ENCODE peak calls at places on chromosomes 6 and 20, in seven cellular contexts. P, L, E, Q, N, H and K are unnamed samples.
A peak's percentile ranks its signal among the peaks of the same experiment; 100 is the strongest.

GRCh38 chr6:116560130-116560529 is 6.6 kb downstream of the CALHM4 start:
- DNase-seq in P (no peak), L (no peak), E (no peak), Q (no peak), N (no peak), H (no peak), K (no peak)

GRCh38 chr6:118810420-118811027 is 83.4 kb upstream of the ASF1A start:
- DNase-seq in P (no peak), L (no peak), E (no peak), Q (no peak), N (peak; percentile 42), H (no peak), K (no peak)

GRCh38 chr6:143864234-143864633 is at the start of gene ZC2HC1B:
- DNase-seq in P (no peak), L (no peak), E (no peak), Q (no peak), N (no peak), H (no peak), K (no peak)

GRCh38 chr6:3210024-3210610 is 17.3 kb downstream of the TUBB2B start:
- DNase-seq in P (no peak), L (no peak), E (no peak), Q (no peak), N (no peak), H (no peak), K (no peak)

GRCh38 chr20:12166053-12166717 is 248.5 kb downstream of the BTBD3 start:
- DNase-seq in P (no peak), L (no peak), E (peak; percentile 90), Q (no peak), N (no peak), H (no peak), K (no peak)

GRCh38 chr20:17655865-17656489 is 26.1 kb downstream of the RRBP1 start:
- DNase-seq in P (no peak), L (no peak), E (peak; percentile 49), Q (no peak), N (no peak), H (no peak), K (peak; percentile 62)

GRCh38 chr6:49118475-49118874 is 344.6 kb downstream of the MMUT start:
- DNase-seq in P (no peak), L (no peak), E (no peak), Q (no peak), N (no peak), H (no peak), K (no peak)

GRCh38 chr20:60764771-60765170 is 487.3 kb upstream of the CDH4 start:
- DNase-seq in P (no peak), L (no peak), E (no peak), Q (no peak), N (no peak), H (no peak), K (no peak)

GRCh38 chr20:23320317-23320716 is 30.3 kb upstream of the NXT1 start:
- DNase-seq in P (peak; percentile 21), L (peak; percentile 47), E (no peak), Q (no peak), N (no peak), H (no peak), K (no peak)

GRCh38 chr20:1324598-1325172 is 4.3 kb downstream of the SDCBP2 start:
- DNase-seq in P (no peak), L (no peak), E (peak; percentile 39), Q (no peak), N (no peak), H (no peak), K (no peak)

GRCh38 chr6:16737389-16737788 is 23.9 kb downstream of the ATXN1 start:
- DNase-seq in P (no peak), L (no peak), E (peak; percentile 59), Q (no peak), N (no peak), H (no peak), K (no peak)

GRCh38 chr20:45911486-45912343 is at the start of gene PLTP:
- DNase-seq in P (peak; percentile 67), L (no peak), E (no peak), Q (no peak), N (no peak), H (no peak), K (peak; percentile 80)

GRCh38 chr6:125157725-125158124 is 4.2 kb downstream of the TPD52L1 start:
- DNase-seq in P (no peak), L (no peak), E (no peak), Q (no peak), N (no peak), H (no peak), K (no peak)

GRCh38 chr20:61629361-61630239 is 377.5 kb downstream of the CDH4 start:
- DNase-seq in P (no peak), L (no peak), E (peak; percentile 11), Q (no peak), N (no peak), H (no peak), K (no peak)

GRCh38 chr6:14731638-14732037 is 514.2 kb upstream of the JARID2 start:
- DNase-seq in P (no peak), L (no peak), E (no peak), Q (no peak), N (no peak), H (no peak), K (no peak)

GRCh38 chr20:34643919-34644318 is 33.0 kb downstream of the PIGU start:
- DNase-seq in P (no peak), L (no peak), E (no peak), Q (no peak), N (no peak), H (no peak), K (no peak)

GRCh38 chr6:116221931-116222330 is 31.9 kb downstream of the TSPYL4 start:
- DNase-seq in P (no peak), L (no peak), E (no peak), Q (no peak), N (no peak), H (no peak), K (no peak)

GRCh38 chr6:46583081-46583480 is 69.5 kb downstream of the CYP39A1 start:
- DNase-seq in P (no peak), L (no peak), E (no peak), Q (no peak), N (no peak), H (no peak), K (no peak)

GRCh38 chr20:1633535-1633934 is 13.7 kb upstream of the SIRPB1 start:
- DNase-seq in P (no peak), L (peak; percentile 66), E (no peak), Q (no peak), N (no peak), H (no peak), K (no peak)

GRCh38 chr6:84172574-84172973 is 54.9 kb downstream of the CEP162 start:
- DNase-seq in P (no peak), L (peak; percentile 64), E (no peak), Q (no peak), N (no peak), H (no peak), K (no peak)

GRCh38 chr20:56360133-56360898 is 1.5 kb downstream of the FAM210B start:
- DNase-seq in P (no peak), L (peak; percentile 78), E (no peak), Q (no peak), N (no peak), H (no peak), K (no peak)

GRCh38 chr6:8904754-8905153 is 469.4 kb upstream of the SLC35B3 start:
- DNase-seq in P (peak; percentile 48), L (peak; percentile 10), E (no peak), Q (no peak), N (no peak), H (no peak), K (peak; percentile 52)

GRCh38 chr6:34589140-34589539 is 33.0 kb upstream of the SPDEF start:
- DNase-seq in P (no peak), L (no peak), E (no peak), Q (no peak), N (no peak), H (no peak), K (no peak)

GRCh38 chr6:15994814-15995459 is 133.9 kb upstream of the MYLIP start:
- DNase-seq in P (no peak), L (no peak), E (no peak), Q (no peak), N (no peak), H (no peak), K (no peak)

GRCh38 chr6:168060521-168060931 is 18.5 kb downstream of the FRMD1 start:
- DNase-seq in P (peak; percentile 83), L (peak; percentile 64), E (peak; percentile 53), Q (peak; percentile 6), N (no peak), H (no peak), K (peak; percentile 69)

GRCh38 chr6:6900566-6901204 is 207.1 kb upstream of the RREB1 start:
- DNase-seq in P (no peak), L (no peak), E (no peak), Q (no peak), N (no peak), H (no peak), K (no peak)

GRCh38 chr6:40330301-40330721 is 256.9 kb downstream of the LRFN2 start:
- DNase-seq in P (peak; percentile 26), L (no peak), E (no peak), Q (no peak), N (no peak), H (no peak), K (peak; percentile 62)

GRCh38 chr20:49029203-49029602 is 16.9 kb upstream of the CSE1L start:
- DNase-seq in P (no peak), L (no peak), E (no peak), Q (no peak), N (no peak), H (no peak), K (no peak)

GRCh38 chr6:56246544-56246940 is 838 bp downstream of the COL21A1 start:
- DNase-seq in P (peak; percentile 24), L (no peak), E (no peak), Q (no peak), N (no peak), H (no peak), K (peak; percentile 41)